ENCODE peak calls at places on chromosomes 6 and 20, in ten cellular contexts. One of them, this sample, is unnamed.

GRCh38 chr20:17345321-17345720 is 118.5 kb downstream of the PCSK2 start:
- DNase-seq in lower lobe of right lung: no peak
- DNase-seq in A549: no peak
- DNase-seq in IMR-90: no peak
- DNase-seq in GM13977: no peak
- DNase-seq in HCT116: no peak
- DNase-seq in heart left ventricle: no peak
- DNase-seq in fibroblast of pulmonary artery: no peak
- DNase-seq in endothelial cell: no peak
- DNase-seq in lower leg skin: no peak
- DNase-seq in this sample: no peak

GRCh38 chr20:49475979-49476378 is 6.5 kb downstream of the KCNB1 start:
- DNase-seq in lower lobe of right lung: no peak
- DNase-seq in HCT116: no peak
- DNase-seq in A549: no peak
- DNase-seq in IMR-90: no peak
- DNase-seq in lower leg skin: no peak
- DNase-seq in fibroblast of pulmonary artery: no peak
- DNase-seq in heart left ventricle: no peak
- DNase-seq in endothelial cell: no peak
- DNase-seq in GM13977: no peak
- DNase-seq in this sample: no peak

GRCh38 chr6:110951986-110952794 is 6.3 kb upstream of the GTF3C6 start:
- DNase-seq in HCT116: no peak
- DNase-seq in IMR-90: peak; percentile 47
- DNase-seq in fibroblast of pulmonary artery: peak; percentile 68
- DNase-seq in endothelial cell: no peak
- DNase-seq in heart left ventricle: no peak
- DNase-seq in lower leg skin: no peak
- DNase-seq in GM13977: no peak
- DNase-seq in A549: peak; percentile 96
- DNase-seq in lower lobe of right lung: no peak
- DNase-seq in this sample: no peak

GRCh38 chr6:44651604-44652003 is 264.1 kb downstream of the CDC5L start:
- DNase-seq in GM13977: no peak
- DNase-seq in lower lobe of right lung: no peak
- DNase-seq in IMR-90: no peak
- DNase-seq in A549: no peak
- DNase-seq in fibroblast of pulmonary artery: no peak
- DNase-seq in endothelial cell: no peak
- DNase-seq in HCT116: no peak
- DNase-seq in lower leg skin: no peak
- DNase-seq in heart left ventricle: no peak
- DNase-seq in this sample: no peak

GRCh38 chr6:168968228-168968627 is 285.4 kb downstream of the THBS2 start:
- DNase-seq in fibroblast of pulmonary artery: peak; percentile 74
- DNase-seq in endothelial cell: no peak
- DNase-seq in lower lobe of right lung: no peak
- DNase-seq in heart left ventricle: peak; percentile 41
- DNase-seq in HCT116: no peak
- DNase-seq in GM13977: no peak
- DNase-seq in lower leg skin: peak; percentile 82
- DNase-seq in IMR-90: peak; percentile 53
- DNase-seq in A549: no peak
- DNase-seq in this sample: peak; percentile 79

GRCh38 chr6:19327246-19327645 is 509.9 kb upstream of the ID4 start:
- DNase-seq in lower leg skin: no peak
- DNase-seq in fibroblast of pulmonary artery: peak; percentile 73
- DNase-seq in HCT116: no peak
- DNase-seq in A549: no peak
- DNase-seq in IMR-90: peak; percentile 5
- DNase-seq in lower lobe of right lung: no peak
- DNase-seq in GM13977: no peak
- DNase-seq in endothelial cell: no peak
- DNase-seq in heart left ventricle: no peak
- DNase-seq in this sample: no peak

GRCh38 chr20:24051160-24051559 is 62.6 kb upstream of the GGTLC1 start:
- DNase-seq in IMR-90: no peak
- DNase-seq in fibroblast of pulmonary artery: no peak
- DNase-seq in A549: no peak
- DNase-seq in lower leg skin: no peak
- DNase-seq in endothelial cell: no peak
- DNase-seq in lower lobe of right lung: no peak
- DNase-seq in HCT116: no peak
- DNase-seq in heart left ventricle: no peak
- DNase-seq in GM13977: no peak
- DNase-seq in this sample: no peak

GRCh38 chr6:25279748-25280616 is 808 bp downstream of the CARMIL1 start:
- DNase-seq in heart left ventricle: peak; percentile 36
- DNase-seq in GM13977: peak; percentile 60
- DNase-seq in lower leg skin: no peak
- DNase-seq in HCT116: no peak
- DNase-seq in lower lobe of right lung: peak; percentile 56
- DNase-seq in fibroblast of pulmonary artery: no peak
- DNase-seq in IMR-90: no peak
- DNase-seq in A549: peak; percentile 44
- DNase-seq in endothelial cell: peak; percentile 39
- DNase-seq in this sample: peak; percentile 78

GRCh38 chr6:81531869-81532561 is 220.5 kb downstream of the TENT5A start:
- DNase-seq in lower lobe of right lung: no peak
- DNase-seq in lower leg skin: no peak
- DNase-seq in A549: no peak
- DNase-seq in endothelial cell: no peak
- DNase-seq in fibroblast of pulmonary artery: no peak
- DNase-seq in heart left ventricle: no peak
- DNase-seq in HCT116: no peak
- DNase-seq in IMR-90: peak; percentile 38
- DNase-seq in GM13977: no peak
- DNase-seq in this sample: no peak

DNA sequence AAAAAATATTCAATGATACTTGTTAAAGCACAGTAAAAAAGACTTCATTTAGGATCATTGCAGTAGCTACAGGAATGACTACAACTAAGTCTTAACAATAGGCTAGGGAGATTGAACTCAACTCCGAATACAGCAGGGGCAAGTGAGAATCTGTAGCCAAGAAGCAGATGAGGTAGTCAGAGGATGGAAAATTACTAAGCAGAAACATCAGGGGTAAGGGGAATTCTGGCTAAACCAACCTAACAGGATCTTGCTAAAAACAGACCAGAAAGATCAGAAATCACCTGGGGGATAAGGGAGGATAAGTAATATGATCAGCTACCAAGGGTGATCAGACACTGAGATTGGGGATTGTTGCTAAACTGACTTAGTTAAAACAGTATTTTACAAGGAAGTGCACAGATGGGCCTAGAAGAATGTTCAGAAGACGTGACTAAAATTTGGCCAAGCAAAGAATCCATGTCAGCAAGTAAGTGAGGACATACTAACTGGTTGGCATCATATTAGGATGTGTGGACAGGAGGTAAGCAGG is 217.5 kb downstream of the TENT5A start:
- DNase-seq in lower lobe of right lung: no peak
- DNase-seq in heart left ventricle: no peak
- DNase-seq in endothelial cell: no peak
- DNase-seq in A549: no peak
- DNase-seq in fibroblast of pulmonary artery: no peak
- DNase-seq in IMR-90: no peak
- DNase-seq in GM13977: no peak
- DNase-seq in HCT116: no peak
- DNase-seq in lower leg skin: no peak
- DNase-seq in this sample: no peak
- TF ChIP-seq CTCF in lower lobe of right lung: no peak
- TF ChIP-seq CTCF in heart left ventricle: no peak
- TF ChIP-seq CTCF in endothelial cell: no peak
- TF ChIP-seq CTCF in A549: no peak
- TF ChIP-seq CTCF in fibroblast of pulmonary artery: no peak
- TF ChIP-seq CTCF in IMR-90: no peak
- TF ChIP-seq CTCF in GM13977: no peak
- TF ChIP-seq CTCF in HCT116: no peak
- TF ChIP-seq CTCF in lower leg skin: no peak
- TF ChIP-seq CTCF in this sample: no peak

GRCh38 chr6:166660157-166660686 is 33.2 kb upstream of the RPS6KA2 start:
- DNase-seq in fibroblast of pulmonary artery: no peak
- DNase-seq in endothelial cell: no peak
- DNase-seq in A549: no peak
- DNase-seq in GM13977: no peak
- DNase-seq in IMR-90: no peak
- DNase-seq in lower leg skin: no peak
- DNase-seq in lower lobe of right lung: no peak
- DNase-seq in heart left ventricle: no peak
- DNase-seq in HCT116: no peak
- DNase-seq in this sample: no peak

GRCh38 chr6:166663568-166663967 is 36.5 kb upstream of the RPS6KA2 start:
- DNase-seq in endothelial cell: no peak
- DNase-seq in lower lobe of right lung: no peak
- DNase-seq in lower leg skin: no peak
- DNase-seq in heart left ventricle: no peak
- DNase-seq in HCT116: no peak
- DNase-seq in A549: no peak
- DNase-seq in GM13977: no peak
- DNase-seq in fibroblast of pulmonary artery: no peak
- DNase-seq in IMR-90: no peak
- DNase-seq in this sample: no peak

GRCh38 chr6:166659581-166659980 is 32.5 kb upstream of the RPS6KA2 start:
- DNase-seq in HCT116: no peak
- DNase-seq in IMR-90: no peak
- DNase-seq in fibroblast of pulmonary artery: no peak
- DNase-seq in A549: no peak
- DNase-seq in lower lobe of right lung: no peak
- DNase-seq in heart left ventricle: no peak
- DNase-seq in GM13977: no peak
- DNase-seq in endothelial cell: no peak
- DNase-seq in lower leg skin: no peak
- DNase-seq in this sample: no peak

GRCh38 chr6:166662690-166663089 is 35.6 kb upstream of the RPS6KA2 start:
- DNase-seq in IMR-90: no peak
- DNase-seq in lower lobe of right lung: no peak
- DNase-seq in heart left ventricle: no peak
- DNase-seq in A549: no peak
- DNase-seq in lower leg skin: no peak
- DNase-seq in fibroblast of pulmonary artery: no peak
- DNase-seq in HCT116: no peak
- DNase-seq in GM13977: no peak
- DNase-seq in endothelial cell: no peak
- DNase-seq in this sample: no peak

DNA sequence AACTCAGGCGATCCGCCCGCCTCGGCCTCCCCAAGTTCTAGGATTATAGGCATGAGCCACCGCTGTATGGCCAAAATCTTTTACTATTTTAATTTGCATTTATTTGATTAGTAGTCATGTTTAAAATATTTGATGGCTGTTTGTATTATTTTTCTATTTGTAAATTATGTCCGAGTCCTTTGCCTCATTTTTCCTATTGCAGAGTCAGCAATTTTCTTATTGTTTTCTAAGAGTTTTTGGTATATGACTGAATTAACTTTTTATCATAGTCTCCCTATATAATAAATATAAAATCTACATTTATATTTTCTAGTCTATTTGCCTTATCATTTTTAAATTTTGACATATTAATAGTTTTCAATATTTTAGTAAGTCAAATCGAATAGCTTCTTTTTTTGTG is 34.3 kb upstream of the RPS6KA2 start:
- DNase-seq in IMR-90: no peak
- DNase-seq in lower leg skin: no peak
- DNase-seq in fibroblast of pulmonary artery: no peak
- DNase-seq in HCT116: no peak
- DNase-seq in lower lobe of right lung: no peak
- DNase-seq in endothelial cell: no peak
- DNase-seq in GM13977: no peak
- DNase-seq in A549: no peak
- DNase-seq in heart left ventricle: no peak
- DNase-seq in this sample: no peak
- TF ChIP-seq CTCF in IMR-90: no peak
- TF ChIP-seq CTCF in lower leg skin: no peak
- TF ChIP-seq CTCF in fibroblast of pulmonary artery: no peak
- TF ChIP-seq CTCF in HCT116: no peak
- TF ChIP-seq CTCF in lower lobe of right lung: no peak
- TF ChIP-seq CTCF in endothelial cell: no peak
- TF ChIP-seq CTCF in GM13977: no peak
- TF ChIP-seq CTCF in A549: no peak
- TF ChIP-seq CTCF in heart left ventricle: no peak
- TF ChIP-seq CTCF in this sample: no peak

GRCh38 chr6:33620158-33620583 is 951 bp upstream of the ITPR3 start:
- DNase-seq in A549: no peak
- DNase-seq in HCT116: no peak
- DNase-seq in endothelial cell: peak; percentile 37
- DNase-seq in IMR-90: no peak
- DNase-seq in GM13977: peak; percentile 60
- DNase-seq in fibroblast of pulmonary artery: no peak
- DNase-seq in lower leg skin: peak; percentile 40
- DNase-seq in heart left ventricle: peak; percentile 44
- DNase-seq in lower lobe of right lung: peak; percentile 80
- DNase-seq in this sample: peak; percentile 70

GRCh38 chr6:33616913-33617312 is 4.2 kb upstream of the ITPR3 start:
- DNase-seq in HCT116: no peak
- DNase-seq in fibroblast of pulmonary artery: peak; percentile 86
- DNase-seq in heart left ventricle: no peak
- DNase-seq in GM13977: no peak
- DNase-seq in lower lobe of right lung: no peak
- DNase-seq in A549: no peak
- DNase-seq in endothelial cell: no peak
- DNase-seq in lower leg skin: no peak
- DNase-seq in IMR-90: no peak
- DNase-seq in this sample: no peak

GRCh38 chr6:33621396-33622388 is 570 bp downstream of the ITPR3 start:
- DNase-seq in GM13977: peak; percentile 66
- DNase-seq in IMR-90: no peak
- DNase-seq in endothelial cell: no peak
- DNase-seq in A549: no peak
- DNase-seq in HCT116: no peak
- DNase-seq in fibroblast of pulmonary artery: no peak
- DNase-seq in lower lobe of right lung: peak; percentile 78
- DNase-seq in heart left ventricle: peak; percentile 61
- DNase-seq in lower leg skin: no peak
- DNase-seq in this sample: peak; percentile 63

GRCh38 chr6:33620584-33621395 is at the start of gene ITPR3:
- DNase-seq in A549: peak; percentile 66
- DNase-seq in GM13977: peak; percentile 98
- DNase-seq in lower lobe of right lung: peak; percentile 74
- DNase-seq in endothelial cell: peak; percentile 36
- DNase-seq in HCT116: peak; percentile 37
- DNase-seq in IMR-90: peak; percentile 27
- DNase-seq in lower leg skin: no peak
- DNase-seq in heart left ventricle: peak; percentile 69
- DNase-seq in fibroblast of pulmonary artery: peak; percentile 92
- DNase-seq in this sample: peak; percentile 83

GRCh38 chr6:33619166-33619565 is 2.0 kb upstream of the ITPR3 start:
- DNase-seq in heart left ventricle: no peak
- DNase-seq in fibroblast of pulmonary artery: no peak
- DNase-seq in GM13977: no peak
- DNase-seq in endothelial cell: no peak
- DNase-seq in A549: no peak
- DNase-seq in IMR-90: no peak
- DNase-seq in lower lobe of right lung: no peak
- DNase-seq in HCT116: no peak
- DNase-seq in lower leg skin: no peak
- DNase-seq in this sample: no peak
- TF ChIP-seq CTCF in heart left ventricle: no peak
- TF ChIP-seq CTCF in fibroblast of pulmonary artery: no peak
- TF ChIP-seq CTCF in GM13977: no peak
- TF ChIP-seq CTCF in endothelial cell: no peak
- TF ChIP-seq CTCF in A549: no peak
- TF ChIP-seq CTCF in IMR-90: no peak
- TF ChIP-seq CTCF in lower lobe of right lung: peak; percentile 10
- TF ChIP-seq CTCF in HCT116: no peak
- TF ChIP-seq CTCF in lower leg skin: no peak
- TF ChIP-seq CTCF in this sample: no peak

GRCh38 chr6:55528624-55529023 is 50.4 kb downstream of the HMGCLL1 start:
- DNase-seq in fibroblast of pulmonary artery: peak; percentile 38
- DNase-seq in heart left ventricle: no peak
- DNase-seq in endothelial cell: peak; percentile 14
- DNase-seq in IMR-90: peak; percentile 37
- DNase-seq in GM13977: peak; percentile 19
- DNase-seq in lower lobe of right lung: no peak
- DNase-seq in HCT116: peak; percentile 51
- DNase-seq in A549: peak; percentile 67
- DNase-seq in lower leg skin: no peak
- DNase-seq in this sample: peak; percentile 49
- TF ChIP-seq CTCF in fibroblast of pulmonary artery: peak; percentile 41
- TF ChIP-seq CTCF in heart left ventricle: no peak
- TF ChIP-seq CTCF in endothelial cell: peak; percentile 33
- TF ChIP-seq CTCF in IMR-90: peak; percentile 40
- TF ChIP-seq CTCF in GM13977: peak; percentile 43
- TF ChIP-seq CTCF in lower lobe of right lung: peak; percentile 14
- TF ChIP-seq CTCF in HCT116: peak; percentile 21
- TF ChIP-seq CTCF in A549: no peak
- TF ChIP-seq CTCF in lower leg skin: no peak
- TF ChIP-seq CTCF in this sample: peak; percentile 42

This sample was measured in Calu3.